ENCODE peak calls at places on chromosomes 2 and 18, in five cellular contexts. One of them, this sample, is unnamed.

GRCh38 chr2:180625006-180625844 is 355.2 kb upstream of the UBE2E3 start:
- DNase-seq in HFFc6: peak; percentile 98
- DNase-seq in iris pigment epithelial cell: peak; percentile 85
- DNase-seq in astrocyte: peak; percentile 82
- DNase-seq in pons: no peak
- DNase-seq in this sample: peak; percentile 97

GRCh38 chr2:224722250-224722649 is 6.1 kb upstream of the CCDC195 start:
- DNase-seq in iris pigment epithelial cell: peak; percentile 68
- DNase-seq in pons: no peak
- DNase-seq in astrocyte: peak; percentile 77
- DNase-seq in HFFc6: no peak
- DNase-seq in this sample: no peak

GRCh38 chr2:24439971-24440340 is 51.1 kb upstream of the NCOA1 start:
- DNase-seq in HFFc6: no peak
- DNase-seq in iris pigment epithelial cell: no peak
- DNase-seq in pons: no peak
- DNase-seq in astrocyte: no peak
- DNase-seq in this sample: no peak

GRCh38 chr2:72138921-72139381 is 8.7 kb downstream of the CYP26B1 start:
- DNase-seq in iris pigment epithelial cell: no peak
- DNase-seq in HFFc6: no peak
- DNase-seq in astrocyte: peak; percentile 36
- DNase-seq in pons: no peak
- DNase-seq in this sample: no peak

GRCh38 chr18:12255626-12256026 is 1.5 kb downstream of the CIDEA start:
- DNase-seq in astrocyte: peak; percentile 47
- DNase-seq in pons: no peak
- DNase-seq in HFFc6: no peak
- DNase-seq in iris pigment epithelial cell: no peak
- DNase-seq in this sample: no peak

GRCh38 chr18:41052625-41053024 is 902.4 kb upstream of the PIK3C3 start:
- DNase-seq in HFFc6: no peak
- DNase-seq in iris pigment epithelial cell: no peak
- DNase-seq in astrocyte: no peak
- DNase-seq in pons: no peak
- DNase-seq in this sample: no peak

GRCh38 chr2:101725515-101726192 is 28.1 kb downstream of the MAP4K4 start:
- DNase-seq in HFFc6: no peak
- DNase-seq in astrocyte: no peak
- DNase-seq in iris pigment epithelial cell: no peak
- DNase-seq in pons: no peak
- DNase-seq in this sample: no peak

GRCh38 chr18:8608795-8609673 is at the start of gene RAB12:
- DNase-seq in pons: peak; percentile 66
- DNase-seq in iris pigment epithelial cell: peak; percentile 85
- DNase-seq in HFFc6: peak; percentile 77
- DNase-seq in astrocyte: peak; percentile 79
- DNase-seq in this sample: no peak

GRCh38 chr18:44180683-44181082 is 500.0 kb upstream of the SETBP1 start:
- DNase-seq in pons: no peak
- DNase-seq in iris pigment epithelial cell: peak; percentile 71
- DNase-seq in HFFc6: no peak
- DNase-seq in astrocyte: peak; percentile 50
- DNase-seq in this sample: no peak

This sample was measured in HS-5.